ENCODE peak calls at places on chromosome 17, in four cellular contexts. One of them, this sample, is unnamed.

GRCh38 chr17:65446043-65446442 is 115.4 kb downstream of the AXIN2 start:
- DNase-seq in GM12878: no peak
- DNase-seq in K562: no peak
- DNase-seq in HepG2: no peak
- DNase-seq in this sample: no peak

GRCh38 chr17:65078441-65079160 is 22.1 kb upstream of the GNA13 start:
- DNase-seq in GM12878: no peak
- DNase-seq in HepG2: no peak
- DNase-seq in K562: no peak
- DNase-seq in this sample: no peak

GRCh38 chr17:77287432-77288068 is 146.8 kb downstream of the SEC14L1 start:
- DNase-seq in K562: no peak
- DNase-seq in GM12878: no peak
- DNase-seq in HepG2: peak
- DNase-seq in this sample: peak

GRCh38 chr17:75661531-75661930 is 5.4 kb downstream of the RECQL5 start:
- DNase-seq in HepG2: no peak
- DNase-seq in GM12878: no peak
- DNase-seq in K562: no peak
- DNase-seq in this sample: no peak

GRCh38 chr17:16003841-16004240 is 4.2 kb downstream of the TTC19 start:
- DNase-seq in HepG2: no peak
- DNase-seq in GM12878: no peak
- DNase-seq in K562: no peak
- DNase-seq in this sample: no peak

GRCh38 chr17:68155692-68156091 is 92.2 kb upstream of the AMZ2 start:
- DNase-seq in K562: no peak
- DNase-seq in GM12878: no peak
- DNase-seq in HepG2: no peak
- DNase-seq in this sample: no peak

GRCh38 chr17:44164476-44164875 is 6.0 kb upstream of the ASB16 start:
- DNase-seq in GM12878: no peak
- DNase-seq in HepG2: no peak
- DNase-seq in K562: no peak
- DNase-seq in this sample: no peak

GRCh38 chr17:76569607-76570279 is 15.9 kb downstream of the ST6GALNAC2 start:
- DNase-seq in GM12878: no peak
- DNase-seq in K562: no peak
- DNase-seq in HepG2: peak
- DNase-seq in this sample: no peak

GRCh38 chr17:45137561-45138305 is 2.2 kb downstream of the ACBD4 start:
- DNase-seq in GM12878: no peak
- DNase-seq in HepG2: no peak
- DNase-seq in K562: no peak
- DNase-seq in this sample: no peak

GRCh38 chr17:42679492-42680330 is 1.9 kb downstream of the CCR10 start:
- DNase-seq in HepG2: no peak
- DNase-seq in GM12878: no peak
- DNase-seq in K562: peak
- DNase-seq in this sample: peak

GRCh38 chr17:70655179-70655578 is 485.8 kb downstream of the KCNJ2 start:
- DNase-seq in GM12878: no peak
- DNase-seq in HepG2: no peak
- DNase-seq in K562: no peak
- DNase-seq in this sample: no peak

GRCh38 chr17:35170968-35171771 is 23.0 kb downstream of the SLC35G3 start:
- DNase-seq in K562: no peak
- DNase-seq in HepG2: no peak
- DNase-seq in GM12878: no peak
- DNase-seq in this sample: peak

GRCh38 chr17:28571255-28572122 is at the start of gene PIGS:
- DNase-seq in K562: peak
- DNase-seq in HepG2: peak
- DNase-seq in GM12878: peak
- DNase-seq in this sample: peak

GRCh38 chr17:50107790-50108414 is 12.8 kb downstream of the PDK2 start:
- DNase-seq in HepG2: no peak
- DNase-seq in K562: no peak
- DNase-seq in GM12878: no peak
- DNase-seq in this sample: no peak

GRCh38 chr17:82922646-82923045 is 82.8 kb upstream of the ZNF750 start:
- DNase-seq in GM12878: no peak
- DNase-seq in HepG2: no peak
- DNase-seq in K562: no peak
- DNase-seq in this sample: no peak

GRCh38 chr17:5619088-5619740 is 34.9 kb upstream of the NLRP1 start:
- DNase-seq in HepG2: no peak
- DNase-seq in GM12878: peak
- DNase-seq in K562: peak
- DNase-seq in this sample: no peak

GRCh38 chr17:17890773-17891759 is 54.3 kb upstream of the SREBF1 start:
- DNase-seq in GM12878: no peak
- DNase-seq in HepG2: peak
- DNase-seq in K562: peak
- DNase-seq in this sample: peak

GRCh38 chr17:1561420-1562177 is 993 bp downstream of the PITPNA start:
- DNase-seq in GM12878: no peak
- DNase-seq in K562: peak
- DNase-seq in HepG2: no peak
- DNase-seq in this sample: peak

GRCh38 chr17:42849451-42850157 is 1.4 kb upstream of the AOC3 start:
- DNase-seq in GM12878: no peak
- DNase-seq in K562: no peak
- DNase-seq in HepG2: no peak
- DNase-seq in this sample: no peak

GRCh38 chr17:80386341-80386740 is 28.6 kb upstream of the ENDOV start:
- DNase-seq in K562: no peak
- DNase-seq in GM12878: no peak
- DNase-seq in HepG2: no peak
- DNase-seq in this sample: no peak

GRCh38 chr17:63433746-63434591 is 12.1 kb downstream of the CYB561 start:
- DNase-seq in GM12878: no peak
- DNase-seq in K562: no peak
- DNase-seq in HepG2: no peak
- DNase-seq in this sample: no peak

GRCh38 chr17:46170609-46171432 is 22.4 kb downstream of the KANSL1 start:
- DNase-seq in K562: no peak
- DNase-seq in HepG2: no peak
- DNase-seq in GM12878: no peak
- DNase-seq in this sample: no peak

GRCh38 chr17:71759422-71760060 is 361.3 kb upstream of the SOX9 start:
- DNase-seq in HepG2: no peak
- DNase-seq in K562: no peak
- DNase-seq in GM12878: no peak
- DNase-seq in this sample: no peak

GRCh38 chr17:71765437-71765836 is 355.4 kb upstream of the SOX9 start:
- DNase-seq in K562: no peak
- DNase-seq in HepG2: no peak
- DNase-seq in GM12878: no peak
- DNase-seq in this sample: peak

GRCh38 chr17:71760062-71760720 is 360.6 kb upstream of the SOX9 start:
- DNase-seq in HepG2: no peak
- DNase-seq in GM12878: no peak
- DNase-seq in K562: no peak
- DNase-seq in this sample: no peak

GRCh38 chr17:71762526-71762925 is 358.3 kb upstream of the SOX9 start:
- DNase-seq in GM12878: no peak
- DNase-seq in HepG2: no peak
- DNase-seq in K562: no peak
- DNase-seq in this sample: no peak

DNA sequence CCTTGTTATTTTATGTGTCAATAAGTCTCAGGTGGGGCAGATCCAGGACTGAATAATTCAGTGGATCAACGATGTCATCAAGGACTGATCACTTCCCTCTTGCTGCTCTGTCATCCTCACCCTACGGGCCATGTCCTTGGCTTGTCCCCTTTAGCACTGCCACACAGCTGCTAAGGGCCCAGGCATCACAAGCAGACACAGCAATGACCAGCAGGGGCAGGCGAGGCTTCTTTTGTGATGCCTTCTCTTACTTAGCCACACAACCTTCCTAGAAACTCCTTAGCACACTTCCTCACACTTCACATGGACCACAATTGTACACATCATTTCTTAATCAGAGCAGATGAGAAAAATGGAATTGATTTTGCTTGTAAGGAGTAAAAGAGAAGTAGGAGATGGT is 356.3 kb upstream of the SOX9 start:
- DNase-seq in GM12878: no peak
- DNase-seq in HepG2: peak
- DNase-seq in K562: no peak
- DNase-seq in this sample: peak
- TF ChIP-seq FOXK2 in GM12878: no peak
- TF ChIP-seq FOXK2 in HepG2: no peak
- TF ChIP-seq FOXK2 in K562: no peak
- TF ChIP-seq FOXK2 in this sample: no peak

GRCh38 chr17:8142158-8142886 is 9.9 kb downstream of the PER1 start:
- DNase-seq in K562: no peak
- DNase-seq in GM12878: no peak
- DNase-seq in HepG2: no peak
- DNase-seq in this sample: no peak
- TF ChIP-seq FOXK2 in K562: no peak
- TF ChIP-seq FOXK2 in GM12878: no peak
- TF ChIP-seq FOXK2 in HepG2: no peak
- TF ChIP-seq FOXK2 in this sample: no peak

DNA sequence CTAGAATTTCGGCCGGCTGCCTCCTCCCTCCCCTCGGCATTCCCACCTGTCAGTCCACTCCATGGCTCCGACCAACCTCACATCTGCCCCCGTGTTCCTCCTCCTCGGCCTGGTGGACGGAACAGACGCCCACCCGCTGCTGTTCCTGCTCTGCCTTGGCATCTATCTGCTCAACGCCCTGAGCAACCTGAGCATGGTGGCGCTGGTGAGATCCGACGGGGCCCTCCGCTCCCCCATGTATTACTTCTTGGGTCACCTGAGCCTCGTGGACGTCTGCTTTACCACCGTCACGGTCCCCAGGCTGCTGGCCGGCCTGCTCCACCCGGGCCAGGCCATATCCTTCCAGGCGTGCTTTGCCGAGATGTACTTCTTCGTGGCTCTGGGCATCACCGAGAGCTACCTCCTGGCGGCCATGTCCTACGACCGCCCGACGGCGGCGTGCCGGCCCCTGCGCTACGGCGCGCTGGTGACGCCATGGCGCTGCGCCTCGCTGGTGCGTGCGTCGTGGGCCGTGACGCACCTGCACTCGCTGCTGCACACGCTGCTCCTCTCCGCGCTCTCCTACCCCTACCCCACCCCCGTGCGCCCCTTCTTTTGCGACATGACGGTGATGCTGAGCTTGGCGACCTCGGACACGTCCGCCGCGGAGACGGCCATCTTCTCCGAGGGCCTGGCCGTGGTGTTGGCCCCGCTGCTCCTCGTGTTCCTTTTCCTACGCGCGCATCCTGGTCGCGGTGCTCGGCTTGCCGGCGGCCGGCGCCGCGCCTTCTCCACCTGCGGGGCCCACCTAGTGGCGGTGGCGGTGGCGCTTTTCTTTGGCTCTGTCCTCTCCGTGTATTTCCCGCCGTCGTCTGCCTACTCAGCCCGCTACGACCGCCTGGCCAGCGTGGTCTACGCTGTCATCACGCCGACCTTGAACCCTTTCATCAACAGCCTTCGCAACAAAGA is at the start of gene OR3A2:
- DNase-seq in GM12878: no peak
- DNase-seq in HepG2: no peak
- DNase-seq in K562: no peak
- DNase-seq in this sample: no peak
- TF ChIP-seq FOXK2 in GM12878: no peak
- TF ChIP-seq FOXK2 in HepG2: no peak
- TF ChIP-seq FOXK2 in K562: no peak
- TF ChIP-seq FOXK2 in this sample: no peak

GRCh38 chr17:37844977-37845293 is 79.3 kb upstream of the TBC1D3K start:
- DNase-seq in GM12878: no peak
- DNase-seq in HepG2: no peak
- DNase-seq in K562: no peak
- DNase-seq in this sample: no peak

GRCh38 chr17:37847102-37847501 is 77.1 kb upstream of the TBC1D3K start:
- DNase-seq in K562: no peak
- DNase-seq in GM12878: no peak
- DNase-seq in HepG2: no peak
- DNase-seq in this sample: no peak

GRCh38 chr17:37842401-37842800 is 81.8 kb upstream of the TBC1D3K start:
- DNase-seq in GM12878: no peak
- DNase-seq in HepG2: no peak
- DNase-seq in K562: no peak
- DNase-seq in this sample: no peak

GRCh38 chr17:37841232-37841631 is 83.0 kb upstream of the TBC1D3K start:
- DNase-seq in HepG2: no peak
- DNase-seq in GM12878: no peak
- DNase-seq in K562: no peak
- DNase-seq in this sample: no peak

DNA sequence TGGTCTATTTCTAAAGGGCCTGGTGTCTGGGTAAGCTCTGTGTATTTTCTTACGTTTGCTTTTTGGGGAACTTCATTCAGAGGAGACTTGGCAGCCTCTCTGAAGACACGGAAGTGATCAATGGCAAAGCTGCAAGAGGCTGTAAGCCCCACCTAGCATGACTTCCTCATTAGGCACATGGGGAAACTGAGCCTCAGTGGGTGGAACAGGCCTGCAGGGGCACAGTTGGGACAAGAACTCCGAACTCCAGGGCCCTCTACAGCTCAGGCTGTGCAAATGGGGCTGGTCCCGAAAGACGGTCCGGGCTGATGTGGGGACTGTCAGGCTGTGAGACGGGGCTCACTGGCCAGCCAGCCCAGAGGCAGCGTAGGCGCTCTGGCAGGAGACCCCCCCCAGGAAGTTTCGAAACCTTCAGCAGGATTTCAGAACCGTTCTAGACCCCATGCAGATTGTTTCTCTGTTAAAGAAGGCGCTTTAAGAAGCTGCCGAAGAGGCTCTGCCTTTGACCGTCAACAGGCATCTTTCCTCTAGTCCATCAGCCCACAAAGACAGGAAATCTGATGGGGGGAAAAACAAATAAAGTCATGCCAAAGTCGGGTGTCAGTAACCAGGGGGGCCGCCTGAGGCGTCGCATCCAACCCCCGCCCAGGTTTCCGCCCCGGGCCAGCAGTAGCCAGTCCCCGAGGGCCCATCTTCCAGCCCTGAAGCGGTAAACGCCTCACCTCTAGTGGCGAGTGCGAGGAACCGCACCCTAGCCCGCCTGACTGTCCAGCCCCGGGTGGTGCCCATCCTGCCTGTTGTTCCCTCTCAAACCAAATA is 79.8 kb upstream of the TBC1D3K start:
- DNase-seq in HepG2: peak
- DNase-seq in K562: peak
- DNase-seq in GM12878: no peak
- DNase-seq in this sample: peak
- TF ChIP-seq FOXK2 in HepG2: no peak
- TF ChIP-seq FOXK2 in K562: no peak
- TF ChIP-seq FOXK2 in GM12878: no peak
- TF ChIP-seq FOXK2 in this sample: no peak

GRCh38 chr17:73420897-73421296 is 109.1 kb upstream of the CDC42EP4 start:
- DNase-seq in GM12878: no peak
- DNase-seq in K562: peak
- DNase-seq in HepG2: peak
- DNase-seq in this sample: peak
- TF ChIP-seq FOXK2 in GM12878: no peak
- TF ChIP-seq FOXK2 in K562: no peak
- TF ChIP-seq FOXK2 in HepG2: no peak
- TF ChIP-seq FOXK2 in this sample: no peak

This sample was measured in HEK293T.